ENCODE peak calls at places on chromosome 4, in eight cellular contexts. Q, M, G, H, C, V, F and I are unnamed samples.

GRCh38 chr4:112284166-112284565 is 1.5 kb downstream of the TIFA start:
- DNase-seq in G (no peak), H (no peak), V (no peak), F (peak), Q (no peak), M (peak), C (no peak), I (peak)

GRCh38 chr4:25637581-25638220 is 17.9 kb upstream of the SLC34A2 start:
- DNase-seq in M (no peak), G (no peak), H (no peak), F (no peak), C (no peak), Q (no peak), V (no peak), I (no peak)

GRCh38 chr4:7463584-7464258 is 29.0 kb upstream of the PSAPL1 start:
- DNase-seq in H (no peak), C (no peak), M (no peak), F (no peak), V (no peak), Q (no peak), G (no peak), I (no peak)

GRCh38 chr4:119138046-119138445 is 2.4 kb downstream of the MYOZ2 start:
- DNase-seq in G (peak), V (no peak), C (no peak), Q (no peak), M (no peak), F (peak), H (no peak), I (no peak)

GRCh38 chr4:126375462-126376054 is 1060.8 kb downstream of the FAT4 start:
- DNase-seq in V (no peak), C (no peak), G (no peak), F (peak), M (no peak), H (no peak), Q (no peak), I (no peak)

GRCh38 chr4:6507345-6507744 is 34.9 kb upstream of the PPP2R2C start:
- DNase-seq in G (no peak), M (no peak), F (no peak), V (no peak), Q (no peak), C (no peak), H (no peak), I (no peak)

GRCh38 chr4:30950737-30951136 is 230.6 kb downstream of the PCDH7 start:
- DNase-seq in Q (no peak), F (no peak), M (no peak), V (no peak), G (peak), C (no peak), H (no peak), I (peak)

GRCh38 chr4:184099033-184099432 is 118.6 kb downstream of the ENPP6 start:
- DNase-seq in G (no peak), Q (no peak), C (no peak), H (no peak), M (no peak), F (no peak), V (no peak), I (no peak)

GRCh38 chr4:36243355-36244256 is 708 bp downstream of the ARAP2 start:
- DNase-seq in Q (no peak), H (peak), F (no peak), M (peak), G (peak), V (no peak), C (no peak), I (peak)

GRCh38 chr4:159273126-159273438 is 170.2 kb downstream of the RAPGEF2 start:
- DNase-seq in Q (peak), M (no peak), F (no peak), V (no peak), G (peak), C (no peak), H (no peak), I (peak)

GRCh38 chr4:8858925-8859210 is 12.8 kb downstream of the HMX1 start:
- DNase-seq in Q (no peak), G (no peak), F (no peak), C (no peak), M (no peak), V (no peak), H (no peak), I (no peak)

GRCh38 chr4:24856586-24856985 is 56.3 kb downstream of the CCDC149 start:
- DNase-seq in H (no peak), C (peak), V (peak), G (no peak), M (peak), F (peak), Q (no peak), I (peak)

GRCh38 chr4:15161439-15161838 is 159.2 kb downstream of the CPEB2 start:
- DNase-seq in C (no peak), G (peak), Q (no peak), F (no peak), H (no peak), V (no peak), M (no peak), I (peak)

GRCh38 chr4:181350578-181351420 is 892.4 kb upstream of the TENM3 start:
- DNase-seq in C (no peak), Q (no peak), V (no peak), G (peak), M (no peak), F (no peak), H (no peak), I (no peak)

GRCh38 chr4:51894246-51894645 is 51.3 kb downstream of the DCUN1D4 start:
- DNase-seq in G (peak), C (no peak), F (no peak), V (no peak), H (no peak), M (no peak), Q (no peak), I (peak)

GRCh38 chr4:7173821-7174220 is 18.5 kb upstream of the SORCS2 start:
- DNase-seq in C (no peak), G (peak), Q (no peak), F (no peak), V (no peak), M (no peak), H (no peak), I (no peak)

GRCh38 chr4:56606385-56606784 is 74.7 kb downstream of the HOPX start:
- DNase-seq in M (no peak), F (no peak), H (no peak), Q (no peak), V (no peak), G (no peak), C (no peak), I (no peak)

GRCh38 chr4:101339332-101339731 is 8.0 kb downstream of the PPP3CA start:
- DNase-seq in H (no peak), V (no peak), G (no peak), Q (no peak), M (no peak), C (no peak), F (no peak), I (no peak)

GRCh38 chr4:17511041-17511949 is 595 bp downstream of the QDPR start:
- DNase-seq in V (no peak), H (peak), C (peak), M (peak), F (peak), Q (no peak), G (peak), I (peak)

GRCh38 chr4:55359397-55359916 is 13.4 kb downstream of the SRD5A3 start:
- DNase-seq in H (no peak), C (no peak), Q (no peak), F (peak), M (no peak), G (no peak), V (no peak), I (no peak)

GRCh38 chr4:8932884-8933283 is 61.2 kb upstream of the HMX1 start:
- DNase-seq in C (no peak), V (no peak), M (no peak), Q (no peak), F (no peak), H (no peak), G (no peak), I (no peak)

GRCh38 chr4:133960975-133961374 is 240.6 kb downstream of the PABPC4L start:
- DNase-seq in M (no peak), G (no peak), Q (no peak), V (no peak), H (no peak), F (no peak), C (no peak), I (no peak)

GRCh38 chr4:110352670-110353442 is 123.1 kb upstream of the ENPEP start:
- DNase-seq in C (no peak), F (no peak), M (no peak), G (no peak), Q (no peak), H (no peak), V (no peak), I (no peak)

GRCh38 chr4:48141048-48141447 is 7.0 kb upstream of the TXK start:
- DNase-seq in M (peak), Q (no peak), H (no peak), F (peak), C (peak), V (peak), G (peak), I (peak)

GRCh38 chr4:147518846-147519767 is 38.2 kb downstream of the EDNRA start:
- DNase-seq in H (peak), F (peak), V (peak), M (peak), G (peak), Q (peak), C (peak), I (peak)

GRCh38 chr4:184845367-184846011 is 19.7 kb upstream of the ACSL1 start:
- DNase-seq in V (peak), Q (no peak), F (peak), M (peak), C (no peak), G (peak), H (no peak), I (peak)